ENCODE peak calls at places on chromosomes 1 and 21, in five cellular contexts. Q, A, J, S and Y are unnamed samples.

GRCh38 chr1:15938628-15939161 is 37.2 kb downstream of the ZBTB17 start:
- DNase-seq in Q (no peak), A (no peak), J (no peak), S (no peak), Y (no peak)

GRCh38 chr1:19071674-19072281 is 115.3 kb upstream of the IFFO2 start:
- DNase-seq in Q (no peak), A (no peak), J (no peak), S (no peak), Y (no peak)

GRCh38 chr1:43861985-43862735 is 71.4 kb upstream of the ARTN start:
- DNase-seq in Q (no peak), A (no peak), J (no peak), S (no peak), Y (no peak)

GRCh38 chr1:67840449-67840848 is 7.2 kb upstream of the GNG12 start:
- DNase-seq in Q (no peak), A (no peak), J (no peak), S (peak), Y (no peak)

GRCh38 chr1:115217150-115218033 is 120.7 kb downstream of the NGF start:
- DNase-seq in Q (no peak), A (no peak), J (no peak), S (no peak), Y (no peak)

GRCh38 chr1:173295391-173295790 is 88.3 kb upstream of the TNFSF4 start:
- DNase-seq in Q (no peak), A (no peak), J (no peak), S (no peak), Y (no peak)

GRCh38 chr1:25523512-25523911 is 19.9 kb upstream of the LDLRAP1 start:
- DNase-seq in Q (no peak), A (no peak), J (no peak), S (peak), Y (no peak)

GRCh38 chr1:8171751-8172464 is 145.8 kb upstream of the ERRFI1 start:
- DNase-seq in Q (no peak), A (no peak), J (no peak), S (no peak), Y (no peak)

GRCh38 chr21:27586986-27587385 is 620.1 kb upstream of the ADAMTS5 start:
- DNase-seq in Q (no peak), A (no peak), J (no peak), S (no peak), Y (no peak)

GRCh38 chr1:195902779-195903178 is 705.5 kb downstream of the KCNT2 start:
- DNase-seq in Q (no peak), A (no peak), J (no peak), S (no peak), Y (no peak)